ENCODE peak calls at places on chromosomes 2 and 18, in ten cellular contexts. One of them, this sample, is unnamed.
A peak's percentile ranks its signal among the peaks of the same experiment; 100 is the strongest.

GRCh38 chr18:78650926-78651325 is 328.7 kb upstream of the SALL3 start:
- DNase-seq in AG09309: no peak
- DNase-seq in foreskin fibroblast: no peak
- DNase-seq in heart left ventricle: no peak
- DNase-seq in astrocyte of the spinal cord: no peak
- DNase-seq in AG04450: no peak
- DNase-seq in nephron progenitor cell: no peak
- DNase-seq in choroid plexus epithelial cell: no peak
- DNase-seq in GM10248: no peak
- DNase-seq in HCT116: no peak
- DNase-seq in this sample: no peak

GRCh38 chr18:50720281-50720680 is 99.5 kb downstream of the MRO start:
- DNase-seq in AG09309: no peak
- DNase-seq in foreskin fibroblast: no peak
- DNase-seq in heart left ventricle: no peak
- DNase-seq in astrocyte of the spinal cord: no peak
- DNase-seq in AG04450: no peak
- DNase-seq in nephron progenitor cell: no peak
- DNase-seq in choroid plexus epithelial cell: no peak
- DNase-seq in GM10248: no peak
- DNase-seq in HCT116: no peak
- DNase-seq in this sample: no peak

GRCh38 chr18:23718243-23718720 is 29.0 kb downstream of the LAMA3 start:
- DNase-seq in AG09309: no peak
- DNase-seq in foreskin fibroblast: peak; percentile 67
- DNase-seq in heart left ventricle: no peak
- DNase-seq in astrocyte of the spinal cord: peak; percentile 83
- DNase-seq in AG04450: peak; percentile 37
- DNase-seq in nephron progenitor cell: no peak
- DNase-seq in choroid plexus epithelial cell: peak; percentile 87
- DNase-seq in GM10248: no peak
- DNase-seq in HCT116: no peak
- DNase-seq in this sample: no peak

GRCh38 chr2:143058795-143059194 is 70.4 kb upstream of the ARHGAP15 start:
- DNase-seq in AG09309: no peak
- DNase-seq in foreskin fibroblast: no peak
- DNase-seq in heart left ventricle: no peak
- DNase-seq in astrocyte of the spinal cord: no peak
- DNase-seq in AG04450: no peak
- DNase-seq in nephron progenitor cell: no peak
- DNase-seq in choroid plexus epithelial cell: peak; percentile 17
- DNase-seq in GM10248: no peak
- DNase-seq in HCT116: no peak
- DNase-seq in this sample: no peak

GRCh38 chr18:48678237-48679115 is 139.6 kb downstream of the CTIF start:
- DNase-seq in AG09309: no peak
- DNase-seq in foreskin fibroblast: no peak
- DNase-seq in heart left ventricle: no peak
- DNase-seq in astrocyte of the spinal cord: no peak
- DNase-seq in AG04450: no peak
- DNase-seq in nephron progenitor cell: no peak
- DNase-seq in choroid plexus epithelial cell: no peak
- DNase-seq in GM10248: no peak
- DNase-seq in HCT116: no peak
- DNase-seq in this sample: no peak

GRCh38 chr2:43222472-43223146 is 3.8 kb downstream of the ZFP36L2 start:
- DNase-seq in AG09309: no peak
- DNase-seq in foreskin fibroblast: no peak
- DNase-seq in heart left ventricle: no peak
- DNase-seq in astrocyte of the spinal cord: peak; percentile 36
- DNase-seq in AG04450: no peak
- DNase-seq in nephron progenitor cell: no peak
- DNase-seq in choroid plexus epithelial cell: peak; percentile 48
- DNase-seq in GM10248: no peak
- DNase-seq in HCT116: no peak
- DNase-seq in this sample: no peak

GRCh38 chr2:118539290-118539689 is 308.2 kb downstream of the EN1 start:
- DNase-seq in AG09309: peak; percentile 8
- DNase-seq in foreskin fibroblast: peak; percentile 10
- DNase-seq in heart left ventricle: no peak
- DNase-seq in astrocyte of the spinal cord: peak; percentile 46
- DNase-seq in AG04450: no peak
- DNase-seq in nephron progenitor cell: no peak
- DNase-seq in choroid plexus epithelial cell: peak; percentile 60
- DNase-seq in GM10248: no peak
- DNase-seq in HCT116: peak; percentile 16
- DNase-seq in this sample: no peak

GRCh38 chr2:231666171-231667095 is 41.9 kb upstream of the PTMA start:
- DNase-seq in AG09309: peak; percentile 61
- DNase-seq in foreskin fibroblast: peak; percentile 97
- DNase-seq in heart left ventricle: peak; percentile 99
- DNase-seq in astrocyte of the spinal cord: peak; percentile 90
- DNase-seq in AG04450: peak; percentile 82
- DNase-seq in nephron progenitor cell: peak; percentile 74
- DNase-seq in choroid plexus epithelial cell: peak; percentile 91
- DNase-seq in GM10248: peak; percentile 77
- DNase-seq in HCT116: peak; percentile 94
- DNase-seq in this sample: no peak

GRCh38 chr2:203280428-203281064 is 41.7 kb downstream of the CYP20A1 start:
- DNase-seq in AG09309: peak; percentile 76
- DNase-seq in foreskin fibroblast: peak; percentile 15
- DNase-seq in heart left ventricle: no peak
- DNase-seq in astrocyte of the spinal cord: peak; percentile 85
- DNase-seq in AG04450: no peak
- DNase-seq in nephron progenitor cell: no peak
- DNase-seq in choroid plexus epithelial cell: peak; percentile 86
- DNase-seq in GM10248: no peak
- DNase-seq in HCT116: peak; percentile 22
- DNase-seq in this sample: no peak

GRCh38 chr2:20196053-20196880 is 28.7 kb downstream of the SDC1 start:
- DNase-seq in AG09309: no peak
- DNase-seq in foreskin fibroblast: no peak
- DNase-seq in heart left ventricle: no peak
- DNase-seq in astrocyte of the spinal cord: no peak
- DNase-seq in AG04450: no peak
- DNase-seq in nephron progenitor cell: no peak
- DNase-seq in choroid plexus epithelial cell: no peak
- DNase-seq in GM10248: no peak
- DNase-seq in HCT116: no peak
- DNase-seq in this sample: no peak

GRCh38 chr2:175012516-175012915 is 7.3 kb upstream of the CHN1 start:
- DNase-seq in AG09309: no peak
- DNase-seq in foreskin fibroblast: no peak
- DNase-seq in heart left ventricle: no peak
- DNase-seq in astrocyte of the spinal cord: no peak
- DNase-seq in AG04450: no peak
- DNase-seq in nephron progenitor cell: no peak
- DNase-seq in choroid plexus epithelial cell: no peak
- DNase-seq in GM10248: no peak
- DNase-seq in HCT116: no peak
- DNase-seq in this sample: no peak

GRCh38 chr2:77521482-77521881 is 694 bp downstream of the LRRTM4 start:
- DNase-seq in AG09309: no peak
- DNase-seq in foreskin fibroblast: no peak
- DNase-seq in heart left ventricle: no peak
- DNase-seq in astrocyte of the spinal cord: no peak
- DNase-seq in AG04450: no peak
- DNase-seq in nephron progenitor cell: no peak
- DNase-seq in choroid plexus epithelial cell: no peak
- DNase-seq in GM10248: no peak
- DNase-seq in HCT116: no peak
- DNase-seq in this sample: no peak

GRCh38 chr2:208097801-208098200 is 26.5 kb downstream of the CRYGD start:
- DNase-seq in AG09309: peak; percentile 11
- DNase-seq in foreskin fibroblast: peak; percentile 10
- DNase-seq in heart left ventricle: no peak
- DNase-seq in astrocyte of the spinal cord: peak; percentile 65
- DNase-seq in AG04450: no peak
- DNase-seq in nephron progenitor cell: no peak
- DNase-seq in choroid plexus epithelial cell: peak; percentile 92
- DNase-seq in GM10248: no peak
- DNase-seq in HCT116: no peak
- DNase-seq in this sample: no peak

GRCh38 chr2:8279506-8279905 is 402.4 kb upstream of the ID2 start:
- DNase-seq in AG09309: no peak
- DNase-seq in foreskin fibroblast: no peak
- DNase-seq in heart left ventricle: no peak
- DNase-seq in astrocyte of the spinal cord: no peak
- DNase-seq in AG04450: no peak
- DNase-seq in nephron progenitor cell: no peak
- DNase-seq in choroid plexus epithelial cell: no peak
- DNase-seq in GM10248: no peak
- DNase-seq in HCT116: no peak
- DNase-seq in this sample: no peak

GRCh38 chr18:62596145-62597005 is 73.5 kb downstream of the ZCCHC2 start:
- DNase-seq in AG09309: no peak
- DNase-seq in foreskin fibroblast: peak; percentile 6
- DNase-seq in heart left ventricle: peak; percentile 34
- DNase-seq in astrocyte of the spinal cord: peak; percentile 13
- DNase-seq in AG04450: no peak
- DNase-seq in nephron progenitor cell: peak; percentile 73
- DNase-seq in choroid plexus epithelial cell: peak; percentile 10
- DNase-seq in GM10248: no peak
- DNase-seq in HCT116: no peak
- DNase-seq in this sample: no peak

GRCh38 chr2:208150094-208150493 is 4.1 kb upstream of the CRYGB start:
- DNase-seq in AG09309: no peak
- DNase-seq in foreskin fibroblast: no peak
- DNase-seq in heart left ventricle: no peak
- DNase-seq in astrocyte of the spinal cord: no peak
- DNase-seq in AG04450: no peak
- DNase-seq in nephron progenitor cell: no peak
- DNase-seq in choroid plexus epithelial cell: no peak
- DNase-seq in GM10248: no peak
- DNase-seq in HCT116: no peak
- DNase-seq in this sample: no peak

GRCh38 chr18:61967242-61967891 is 74.6 kb upstream of the RNF152 start:
- DNase-seq in AG09309: no peak
- DNase-seq in foreskin fibroblast: no peak
- DNase-seq in heart left ventricle: no peak
- DNase-seq in astrocyte of the spinal cord: no peak
- DNase-seq in AG04450: no peak
- DNase-seq in nephron progenitor cell: no peak
- DNase-seq in choroid plexus epithelial cell: no peak
- DNase-seq in GM10248: no peak
- DNase-seq in HCT116: no peak
- DNase-seq in this sample: no peak

DNA sequence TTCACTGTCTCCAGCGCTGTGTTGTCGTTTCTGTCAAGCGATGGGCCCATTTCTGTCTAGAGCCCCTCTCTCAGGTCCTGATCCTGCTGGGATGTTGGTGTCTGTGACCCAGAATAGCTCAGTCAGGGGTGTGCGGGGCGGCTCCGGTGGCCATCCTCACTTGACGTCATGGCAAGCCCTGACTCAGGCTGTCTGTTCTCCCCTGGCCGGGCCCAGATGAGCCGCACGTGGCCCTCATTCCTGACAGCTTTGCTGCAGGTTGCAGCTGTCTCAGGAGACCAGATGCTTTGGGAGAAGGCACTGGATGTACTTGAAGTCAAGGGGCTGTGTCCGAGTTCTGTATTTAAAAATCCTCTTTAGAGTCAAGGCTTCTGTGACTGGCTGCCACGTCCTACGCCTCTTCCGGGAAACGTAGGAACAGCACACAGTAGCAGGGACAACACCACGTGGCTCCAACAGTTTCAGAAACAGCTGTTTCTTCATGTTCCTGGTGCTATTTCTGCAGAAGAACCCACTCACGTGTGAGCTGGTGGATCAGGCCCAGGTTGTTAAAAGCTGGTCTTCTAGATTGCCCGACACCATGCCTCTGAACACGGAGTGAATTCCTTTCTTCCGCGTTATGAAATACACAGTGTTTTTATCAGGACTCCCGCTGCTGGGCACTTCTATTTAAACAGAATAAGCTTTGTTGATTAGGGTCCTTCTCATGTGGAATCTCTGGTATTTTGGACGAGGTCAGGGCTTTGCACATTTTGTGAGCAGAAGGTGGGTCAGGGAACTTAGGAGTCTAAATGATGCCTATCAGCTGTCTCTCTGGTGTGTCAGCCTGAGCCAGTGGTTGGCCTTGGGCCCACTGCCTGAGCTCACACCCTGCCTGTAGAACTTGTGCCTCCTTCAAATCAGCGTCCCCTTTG is 28.3 kb upstream of the NTSR2 start:
- DNase-seq in AG09309: no peak
- DNase-seq in foreskin fibroblast: peak; percentile 81
- DNase-seq in heart left ventricle: peak; percentile 67
- DNase-seq in astrocyte of the spinal cord: peak; percentile 66
- DNase-seq in AG04450: no peak
- DNase-seq in nephron progenitor cell: no peak
- DNase-seq in choroid plexus epithelial cell: peak; percentile 81
- DNase-seq in GM10248: no peak
- DNase-seq in HCT116: no peak
- DNase-seq in this sample: no peak
- TF ChIP-seq CTCF in AG09309: no peak
- TF ChIP-seq CTCF in foreskin fibroblast: no peak
- TF ChIP-seq CTCF in heart left ventricle: no peak
- TF ChIP-seq CTCF in astrocyte of the spinal cord: no peak
- TF ChIP-seq CTCF in AG04450: no peak
- TF ChIP-seq CTCF in nephron progenitor cell: no peak
- TF ChIP-seq CTCF in choroid plexus epithelial cell: peak; percentile 11
- TF ChIP-seq CTCF in GM10248: no peak
- TF ChIP-seq CTCF in HCT116: no peak
- TF ChIP-seq CTCF in this sample: no peak

GRCh38 chr2:10817413-10817812 is 4.8 kb upstream of the PDIA6 start:
- DNase-seq in AG09309: no peak
- DNase-seq in foreskin fibroblast: no peak
- DNase-seq in heart left ventricle: no peak
- DNase-seq in astrocyte of the spinal cord: no peak
- DNase-seq in AG04450: no peak
- DNase-seq in nephron progenitor cell: peak; percentile 57
- DNase-seq in choroid plexus epithelial cell: peak; percentile 15
- DNase-seq in GM10248: no peak
- DNase-seq in HCT116: peak; percentile 37
- DNase-seq in this sample: no peak
- TF ChIP-seq CTCF in AG09309: peak; percentile 27
- TF ChIP-seq CTCF in foreskin fibroblast: peak; percentile 16
- TF ChIP-seq CTCF in heart left ventricle: no peak
- TF ChIP-seq CTCF in astrocyte of the spinal cord: peak; percentile 65
- TF ChIP-seq CTCF in AG04450: peak; percentile 28
- TF ChIP-seq CTCF in nephron progenitor cell: peak; percentile 36
- TF ChIP-seq CTCF in choroid plexus epithelial cell: peak; percentile 63
- TF ChIP-seq CTCF in GM10248: peak; percentile 18
- TF ChIP-seq CTCF in HCT116: peak; percentile 73
- TF ChIP-seq CTCF in this sample: peak; percentile 33

GRCh38 chr2:221264318-221264717 is 307.8 kb downstream of the EPHA4 start:
- DNase-seq in AG09309: no peak
- DNase-seq in foreskin fibroblast: no peak
- DNase-seq in heart left ventricle: no peak
- DNase-seq in astrocyte of the spinal cord: no peak
- DNase-seq in AG04450: no peak
- DNase-seq in nephron progenitor cell: no peak
- DNase-seq in choroid plexus epithelial cell: no peak
- DNase-seq in GM10248: no peak
- DNase-seq in HCT116: no peak
- DNase-seq in this sample: no peak
- TF ChIP-seq CTCF in AG09309: no peak
- TF ChIP-seq CTCF in foreskin fibroblast: no peak
- TF ChIP-seq CTCF in heart left ventricle: no peak
- TF ChIP-seq CTCF in astrocyte of the spinal cord: no peak
- TF ChIP-seq CTCF in AG04450: no peak
- TF ChIP-seq CTCF in nephron progenitor cell: no peak
- TF ChIP-seq CTCF in choroid plexus epithelial cell: no peak
- TF ChIP-seq CTCF in GM10248: no peak
- TF ChIP-seq CTCF in HCT116: no peak
- TF ChIP-seq CTCF in this sample: no peak

GRCh38 chr18:11820697-11821096 is 30.5 kb upstream of the CHMP1B start:
- DNase-seq in AG09309: no peak
- DNase-seq in foreskin fibroblast: no peak
- DNase-seq in heart left ventricle: no peak
- DNase-seq in astrocyte of the spinal cord: no peak
- DNase-seq in AG04450: no peak
- DNase-seq in nephron progenitor cell: no peak
- DNase-seq in choroid plexus epithelial cell: no peak
- DNase-seq in GM10248: no peak
- DNase-seq in HCT116: no peak
- DNase-seq in this sample: no peak
- TF ChIP-seq CTCF in AG09309: no peak
- TF ChIP-seq CTCF in foreskin fibroblast: no peak
- TF ChIP-seq CTCF in heart left ventricle: no peak
- TF ChIP-seq CTCF in astrocyte of the spinal cord: no peak
- TF ChIP-seq CTCF in AG04450: no peak
- TF ChIP-seq CTCF in nephron progenitor cell: no peak
- TF ChIP-seq CTCF in choroid plexus epithelial cell: no peak
- TF ChIP-seq CTCF in GM10248: no peak
- TF ChIP-seq CTCF in HCT116: no peak
- TF ChIP-seq CTCF in this sample: no peak